ENCODE peak calls at places on chromosomes 6 and 20, in nine cellular contexts. One of them, this sample, is unnamed.

GRCh38 chr20:24684954-24685691 is 215.7 kb downstream of the SYNDIG1 start:
- DNase-seq in heart left ventricle: no peak
- DNase-seq in stomach: no peak
- DNase-seq in cardiac fibroblast: no peak
- DNase-seq in heart right ventricle: no peak
- DNase-seq in GM12865: no peak
- DNase-seq in astrocyte of the spinal cord: no peak
- DNase-seq in BJ: no peak
- DNase-seq in coronary artery: no peak
- DNase-seq in this sample: no peak

GRCh38 chr20:14632906-14633305 is 295.5 kb upstream of the FLRT3 start:
- DNase-seq in BJ: no peak
- DNase-seq in stomach: no peak
- DNase-seq in astrocyte of the spinal cord: no peak
- DNase-seq in heart left ventricle: no peak
- DNase-seq in GM12865: no peak
- DNase-seq in heart right ventricle: peak
- DNase-seq in cardiac fibroblast: peak
- DNase-seq in coronary artery: no peak
- DNase-seq in this sample: no peak

GRCh38 chr20:35582741-35583404 is 32.8 kb upstream of the SPAG4 start:
- DNase-seq in heart right ventricle: no peak
- DNase-seq in BJ: no peak
- DNase-seq in astrocyte of the spinal cord: no peak
- DNase-seq in heart left ventricle: no peak
- DNase-seq in GM12865: no peak
- DNase-seq in cardiac fibroblast: no peak
- DNase-seq in stomach: no peak
- DNase-seq in coronary artery: no peak
- DNase-seq in this sample: no peak

GRCh38 chr6:1110164-1110563 is 201.7 kb upstream of the FOXQ1 start:
- DNase-seq in heart right ventricle: no peak
- DNase-seq in cardiac fibroblast: no peak
- DNase-seq in stomach: no peak
- DNase-seq in BJ: no peak
- DNase-seq in heart left ventricle: no peak
- DNase-seq in astrocyte of the spinal cord: no peak
- DNase-seq in GM12865: no peak
- DNase-seq in coronary artery: no peak
- DNase-seq in this sample: no peak

GRCh38 chr20:62219992-62220665 is at the start of gene HRH3:
- DNase-seq in cardiac fibroblast: peak
- DNase-seq in heart left ventricle: no peak
- DNase-seq in GM12865: peak
- DNase-seq in BJ: no peak
- DNase-seq in astrocyte of the spinal cord: no peak
- DNase-seq in coronary artery: no peak
- DNase-seq in heart right ventricle: no peak
- DNase-seq in stomach: peak
- DNase-seq in this sample: no peak

GRCh38 chr6:73394577-73395354 is at the start of gene DDX43:
- DNase-seq in cardiac fibroblast: peak
- DNase-seq in GM12865: peak
- DNase-seq in BJ: no peak
- DNase-seq in heart left ventricle: no peak
- DNase-seq in heart right ventricle: peak
- DNase-seq in astrocyte of the spinal cord: peak
- DNase-seq in coronary artery: peak
- DNase-seq in stomach: no peak
- DNase-seq in this sample: no peak

GRCh38 chr20:49937023-49937929 is 1.1 kb downstream of the RNF114 start:
- DNase-seq in coronary artery: no peak
- DNase-seq in GM12865: peak
- DNase-seq in stomach: no peak
- DNase-seq in BJ: no peak
- DNase-seq in heart left ventricle: no peak
- DNase-seq in astrocyte of the spinal cord: no peak
- DNase-seq in cardiac fibroblast: no peak
- DNase-seq in heart right ventricle: no peak
- DNase-seq in this sample: no peak

GRCh38 chr6:74479420-74479819 is 726.4 kb downstream of the COL12A1 start:
- DNase-seq in heart left ventricle: no peak
- DNase-seq in astrocyte of the spinal cord: no peak
- DNase-seq in cardiac fibroblast: no peak
- DNase-seq in BJ: no peak
- DNase-seq in GM12865: no peak
- DNase-seq in heart right ventricle: no peak
- DNase-seq in stomach: no peak
- DNase-seq in coronary artery: no peak
- DNase-seq in this sample: no peak

GRCh38 chr6:139988702-139989101 is 614.3 kb upstream of the CITED2 start:
- DNase-seq in heart left ventricle: no peak
- DNase-seq in cardiac fibroblast: no peak
- DNase-seq in heart right ventricle: no peak
- DNase-seq in astrocyte of the spinal cord: no peak
- DNase-seq in BJ: no peak
- DNase-seq in coronary artery: no peak
- DNase-seq in stomach: no peak
- DNase-seq in GM12865: no peak
- DNase-seq in this sample: no peak

GRCh38 chr20:34791289-34792020 is 34.0 kb downstream of the NCOA6 start:
- DNase-seq in coronary artery: no peak
- DNase-seq in stomach: no peak
- DNase-seq in GM12865: no peak
- DNase-seq in astrocyte of the spinal cord: peak
- DNase-seq in heart left ventricle: no peak
- DNase-seq in heart right ventricle: peak
- DNase-seq in BJ: peak
- DNase-seq in cardiac fibroblast: peak
- DNase-seq in this sample: no peak

GRCh38 chr6:1758076-1758679 is 148.5 kb downstream of the FOXC1 start:
- DNase-seq in astrocyte of the spinal cord: no peak
- DNase-seq in heart right ventricle: no peak
- DNase-seq in GM12865: no peak
- DNase-seq in heart left ventricle: no peak
- DNase-seq in cardiac fibroblast: no peak
- DNase-seq in coronary artery: no peak
- DNase-seq in stomach: no peak
- DNase-seq in BJ: no peak
- DNase-seq in this sample: no peak

GRCh38 chr6:136774228-136775041 is 17.8 kb downstream of the MAP3K5 start:
- DNase-seq in BJ: peak
- DNase-seq in heart right ventricle: no peak
- DNase-seq in cardiac fibroblast: peak
- DNase-seq in astrocyte of the spinal cord: peak
- DNase-seq in stomach: no peak
- DNase-seq in coronary artery: no peak
- DNase-seq in GM12865: no peak
- DNase-seq in heart left ventricle: no peak
- DNase-seq in this sample: no peak

DNA sequence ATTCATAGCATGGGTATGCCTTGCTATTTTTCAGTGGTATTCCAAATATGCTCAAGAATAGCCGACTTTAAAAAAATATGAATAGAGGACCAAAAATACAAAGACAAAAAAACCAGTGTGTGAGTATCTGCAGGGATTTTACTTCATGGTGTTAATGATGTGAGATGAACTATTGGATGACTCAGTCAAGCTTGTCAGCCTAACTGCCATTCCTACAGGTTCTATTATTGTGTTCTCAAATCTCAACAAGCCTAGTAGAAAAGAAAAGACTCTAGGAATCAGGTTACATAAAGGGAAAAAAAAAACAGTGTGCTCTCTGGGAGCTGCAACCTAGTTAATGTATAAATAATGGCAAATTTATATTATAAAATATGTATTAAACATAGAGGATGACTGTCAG is 588.4 kb upstream of the BTBD3 start:
- DNase-seq in heart left ventricle: no peak
- DNase-seq in heart right ventricle: no peak
- DNase-seq in BJ: no peak
- DNase-seq in cardiac fibroblast: no peak
- DNase-seq in stomach: no peak
- DNase-seq in coronary artery: no peak
- DNase-seq in astrocyte of the spinal cord: no peak
- DNase-seq in GM12865: no peak
- DNase-seq in this sample: no peak
- TF ChIP-seq CTCF in heart left ventricle: no peak
- TF ChIP-seq CTCF in heart right ventricle: no peak
- TF ChIP-seq CTCF in BJ: no peak
- TF ChIP-seq CTCF in cardiac fibroblast: no peak
- TF ChIP-seq CTCF in stomach: no peak
- TF ChIP-seq CTCF in coronary artery: no peak
- TF ChIP-seq CTCF in astrocyte of the spinal cord: no peak
- TF ChIP-seq CTCF in GM12865: no peak
- TF ChIP-seq CTCF in this sample: no peak

GRCh38 chr6:87572860-87573259 is 16.9 kb downstream of the RARS2 start:
- DNase-seq in astrocyte of the spinal cord: no peak
- DNase-seq in heart left ventricle: no peak
- DNase-seq in cardiac fibroblast: no peak
- DNase-seq in coronary artery: no peak
- DNase-seq in heart right ventricle: no peak
- DNase-seq in stomach: no peak
- DNase-seq in GM12865: peak
- DNase-seq in BJ: no peak
- DNase-seq in this sample: no peak
- H3K4me3 ChIP-seq in astrocyte of the spinal cord: no peak
- H3K4me3 ChIP-seq in heart left ventricle: no peak
- H3K4me3 ChIP-seq in cardiac fibroblast: no peak
- H3K4me3 ChIP-seq in coronary artery: no peak
- H3K4me3 ChIP-seq in heart right ventricle: no peak
- H3K4me3 ChIP-seq in stomach: no peak
- H3K4me3 ChIP-seq in GM12865: no peak
- H3K4me3 ChIP-seq in BJ: no peak
- H3K4me3 ChIP-seq in this sample: no peak

GRCh38 chr6:111712398-111712797 is 106.7 kb upstream of the TRAF3IP2 start:
- DNase-seq in heart left ventricle: no peak
- DNase-seq in BJ: peak
- DNase-seq in heart right ventricle: no peak
- DNase-seq in GM12865: no peak
- DNase-seq in stomach: peak
- DNase-seq in cardiac fibroblast: peak
- DNase-seq in astrocyte of the spinal cord: peak
- DNase-seq in coronary artery: no peak
- DNase-seq in this sample: no peak

GRCh38 chr6:111711989-111712388 is 106.3 kb upstream of the TRAF3IP2 start:
- DNase-seq in heart right ventricle: no peak
- DNase-seq in heart left ventricle: no peak
- DNase-seq in stomach: no peak
- DNase-seq in coronary artery: no peak
- DNase-seq in cardiac fibroblast: no peak
- DNase-seq in GM12865: no peak
- DNase-seq in BJ: no peak
- DNase-seq in astrocyte of the spinal cord: no peak
- DNase-seq in this sample: no peak

GRCh38 chr6:111710439-111710838 is 104.8 kb upstream of the TRAF3IP2 start:
- DNase-seq in BJ: no peak
- DNase-seq in heart right ventricle: no peak
- DNase-seq in cardiac fibroblast: no peak
- DNase-seq in heart left ventricle: no peak
- DNase-seq in GM12865: no peak
- DNase-seq in coronary artery: no peak
- DNase-seq in astrocyte of the spinal cord: no peak
- DNase-seq in stomach: no peak
- DNase-seq in this sample: no peak

GRCh38 chr6:111710911-111711310 is 105.2 kb upstream of the TRAF3IP2 start:
- DNase-seq in BJ: no peak
- DNase-seq in heart left ventricle: no peak
- DNase-seq in heart right ventricle: no peak
- DNase-seq in cardiac fibroblast: peak
- DNase-seq in astrocyte of the spinal cord: no peak
- DNase-seq in stomach: no peak
- DNase-seq in coronary artery: no peak
- DNase-seq in GM12865: no peak
- DNase-seq in this sample: no peak

GRCh38 chr6:111711476-111711875 is 105.8 kb upstream of the TRAF3IP2 start:
- DNase-seq in stomach: peak
- DNase-seq in BJ: no peak
- DNase-seq in heart left ventricle: peak
- DNase-seq in heart right ventricle: peak
- DNase-seq in GM12865: no peak
- DNase-seq in astrocyte of the spinal cord: no peak
- DNase-seq in cardiac fibroblast: peak
- DNase-seq in coronary artery: no peak
- DNase-seq in this sample: no peak
- TF ChIP-seq CTCF in stomach: no peak
- TF ChIP-seq CTCF in BJ: no peak
- TF ChIP-seq CTCF in heart left ventricle: peak
- TF ChIP-seq CTCF in heart right ventricle: no peak
- TF ChIP-seq CTCF in GM12865: no peak
- TF ChIP-seq CTCF in astrocyte of the spinal cord: no peak
- TF ChIP-seq CTCF in cardiac fibroblast: no peak
- TF ChIP-seq CTCF in coronary artery: no peak
- TF ChIP-seq CTCF in this sample: no peak

DNA sequence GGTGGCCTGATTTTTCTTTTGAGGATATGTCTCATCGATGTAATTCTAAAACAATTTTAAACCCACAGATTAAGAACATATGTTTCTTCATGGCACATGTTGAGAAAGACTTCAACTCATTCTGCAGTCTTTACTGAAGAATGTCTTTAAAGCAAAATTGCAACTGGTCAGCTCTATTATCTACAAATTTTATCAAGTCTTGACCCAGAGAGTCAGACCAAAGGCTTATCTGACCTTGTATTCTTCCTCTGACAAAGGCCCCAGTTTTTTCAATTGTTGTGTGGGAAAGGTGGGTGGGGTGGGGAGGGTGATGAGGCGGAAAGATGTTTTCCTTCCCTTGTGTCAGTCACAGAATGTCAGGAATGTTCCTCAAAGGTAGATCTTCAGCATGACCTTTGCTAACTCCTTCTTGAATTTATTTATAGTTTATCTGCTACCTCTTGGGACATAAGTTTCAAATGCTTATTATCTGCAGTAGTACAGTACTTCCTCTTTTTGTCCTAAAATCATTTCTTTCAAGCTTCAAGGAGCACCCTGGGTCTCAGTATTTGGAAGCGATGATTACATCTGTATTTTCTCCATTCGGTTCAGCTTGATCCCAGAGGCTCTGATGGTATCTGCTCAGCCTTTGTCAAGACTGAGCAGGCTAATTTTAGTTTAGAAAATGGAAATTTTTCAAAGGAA is 63.2 kb upstream of the TIAM2 start:
- DNase-seq in heart right ventricle: no peak
- DNase-seq in BJ: peak
- DNase-seq in cardiac fibroblast: peak
- DNase-seq in stomach: no peak
- DNase-seq in heart left ventricle: no peak
- DNase-seq in coronary artery: no peak
- DNase-seq in GM12865: no peak
- DNase-seq in astrocyte of the spinal cord: peak
- DNase-seq in this sample: peak
- H3K4me3 ChIP-seq in heart right ventricle: no peak
- H3K4me3 ChIP-seq in BJ: no peak
- H3K4me3 ChIP-seq in cardiac fibroblast: no peak
- H3K4me3 ChIP-seq in stomach: no peak
- H3K4me3 ChIP-seq in heart left ventricle: no peak
- H3K4me3 ChIP-seq in coronary artery: no peak
- H3K4me3 ChIP-seq in GM12865: no peak
- H3K4me3 ChIP-seq in astrocyte of the spinal cord: no peak
- H3K4me3 ChIP-seq in this sample: no peak

GRCh38 chr20:47318596-47319516 is 37.6 kb downstream of the ZMYND8 start:
- DNase-seq in heart left ventricle: peak
- DNase-seq in heart right ventricle: peak
- DNase-seq in BJ: no peak
- DNase-seq in astrocyte of the spinal cord: peak
- DNase-seq in stomach: peak
- DNase-seq in cardiac fibroblast: peak
- DNase-seq in coronary artery: peak
- DNase-seq in GM12865: no peak
- DNase-seq in this sample: no peak
- TF ChIP-seq CTCF in heart left ventricle: no peak
- TF ChIP-seq CTCF in heart right ventricle: no peak
- TF ChIP-seq CTCF in BJ: no peak
- TF ChIP-seq CTCF in astrocyte of the spinal cord: no peak
- TF ChIP-seq CTCF in stomach: no peak
- TF ChIP-seq CTCF in cardiac fibroblast: no peak
- TF ChIP-seq CTCF in coronary artery: no peak
- TF ChIP-seq CTCF in GM12865: no peak
- TF ChIP-seq CTCF in this sample: no peak

This sample was measured in HFF-Myc.